ENCODE peak calls at places on chromosomes 5 and 9, in seven cellular contexts. One of them, this sample, is unnamed.

GRCh38 chr9:106583751-106584150 is 279.2 kb upstream of the ZNF462 start:
- DNase-seq in stimulated activated CD8-positive, alpha-beta memory T cell treated with anti-CD3 and anti-CD28 coated beads, Interleukin-2, amount 100 ng/mL, for 1 hour: no peak
- DNase-seq in KBM-7: no peak
- DNase-seq in T-cell: no peak
- DNase-seq in EH: no peak
- DNase-seq in GM12865: no peak
- DNase-seq in Panc1: no peak
- DNase-seq in this sample: no peak

GRCh38 chr9:78132688-78133033 is 101.0 kb upstream of the GNAQ start:
- DNase-seq in KBM-7: peak; percentile 35
- DNase-seq in GM12865: no peak
- DNase-seq in stimulated activated CD8-positive, alpha-beta memory T cell treated with anti-CD3 and anti-CD28 coated beads, Interleukin-2, amount 100 ng/mL, for 1 hour: no peak
- DNase-seq in T-cell: no peak
- DNase-seq in EH: no peak
- DNase-seq in Panc1: no peak
- DNase-seq in this sample: no peak

GRCh38 chr5:115419794-115420585 is 123.5 kb upstream of the CCDC112 start:
- DNase-seq in Panc1: no peak
- DNase-seq in T-cell: no peak
- DNase-seq in stimulated activated CD8-positive, alpha-beta memory T cell treated with anti-CD3 and anti-CD28 coated beads, Interleukin-2, amount 100 ng/mL, for 1 hour: no peak
- DNase-seq in EH: peak; percentile 96
- DNase-seq in GM12865: no peak
- DNase-seq in KBM-7: no peak
- DNase-seq in this sample: no peak

GRCh38 chr5:34490501-34491250 is 165.5 kb upstream of the RAI14 start:
- DNase-seq in EH: peak; percentile 46
- DNase-seq in T-cell: no peak
- DNase-seq in GM12865: no peak
- DNase-seq in Panc1: no peak
- DNase-seq in KBM-7: no peak
- DNase-seq in stimulated activated CD8-positive, alpha-beta memory T cell treated with anti-CD3 and anti-CD28 coated beads, Interleukin-2, amount 100 ng/mL, for 1 hour: no peak
- DNase-seq in this sample: no peak

GRCh38 chr5:33781286-33781685 is 110.5 kb downstream of the ADAMTS12 start:
- DNase-seq in Panc1: no peak
- DNase-seq in EH: peak; percentile 82
- DNase-seq in GM12865: peak; percentile 16
- DNase-seq in stimulated activated CD8-positive, alpha-beta memory T cell treated with anti-CD3 and anti-CD28 coated beads, Interleukin-2, amount 100 ng/mL, for 1 hour: no peak
- DNase-seq in T-cell: no peak
- DNase-seq in KBM-7: no peak
- DNase-seq in this sample: peak; percentile 3

GRCh38 chr9:26172301-26172700 is 494.1 kb upstream of the TUSC1 start:
- DNase-seq in Panc1: no peak
- DNase-seq in EH: no peak
- DNase-seq in T-cell: no peak
- DNase-seq in KBM-7: no peak
- DNase-seq in GM12865: no peak
- DNase-seq in stimulated activated CD8-positive, alpha-beta memory T cell treated with anti-CD3 and anti-CD28 coated beads, Interleukin-2, amount 100 ng/mL, for 1 hour: no peak
- DNase-seq in this sample: no peak

GRCh38 chr5:174317261-174317894 is 271.9 kb downstream of the NSG2 start:
- DNase-seq in T-cell: no peak
- DNase-seq in Panc1: peak; percentile 51
- DNase-seq in EH: peak; percentile 70
- DNase-seq in KBM-7: peak; percentile 30
- DNase-seq in stimulated activated CD8-positive, alpha-beta memory T cell treated with anti-CD3 and anti-CD28 coated beads, Interleukin-2, amount 100 ng/mL, for 1 hour: no peak
- DNase-seq in GM12865: peak; percentile 40
- DNase-seq in this sample: peak; percentile 66

GRCh38 chr5:164191240-164191639 is 685.8 kb downstream of the MAT2B start:
- DNase-seq in KBM-7: no peak
- DNase-seq in T-cell: no peak
- DNase-seq in Panc1: no peak
- DNase-seq in EH: no peak
- DNase-seq in GM12865: no peak
- DNase-seq in stimulated activated CD8-positive, alpha-beta memory T cell treated with anti-CD3 and anti-CD28 coated beads, Interleukin-2, amount 100 ng/mL, for 1 hour: no peak
- DNase-seq in this sample: peak; percentile 60

GRCh38 chr5:68834486-68834885 is 259.3 kb upstream of the SLC30A5 start:
- DNase-seq in Panc1: no peak
- DNase-seq in EH: peak; percentile 28
- DNase-seq in KBM-7: no peak
- DNase-seq in GM12865: no peak
- DNase-seq in T-cell: no peak
- DNase-seq in stimulated activated CD8-positive, alpha-beta memory T cell treated with anti-CD3 and anti-CD28 coated beads, Interleukin-2, amount 100 ng/mL, for 1 hour: no peak
- DNase-seq in this sample: no peak

GRCh38 chr5:139747583-139748504 is 47.8 kb upstream of the PSD2 start:
- DNase-seq in GM12865: peak; percentile 57
- DNase-seq in Panc1: no peak
- DNase-seq in EH: peak; percentile 47
- DNase-seq in stimulated activated CD8-positive, alpha-beta memory T cell treated with anti-CD3 and anti-CD28 coated beads, Interleukin-2, amount 100 ng/mL, for 1 hour: peak; percentile 20
- DNase-seq in T-cell: peak; percentile 29
- DNase-seq in KBM-7: no peak
- DNase-seq in this sample: peak; percentile 85

GRCh38 chr5:610744-611730 is 1.1 kb upstream of the CEP72 start:
- DNase-seq in T-cell: no peak
- DNase-seq in KBM-7: peak; percentile 26
- DNase-seq in Panc1: no peak
- DNase-seq in stimulated activated CD8-positive, alpha-beta memory T cell treated with anti-CD3 and anti-CD28 coated beads, Interleukin-2, amount 100 ng/mL, for 1 hour: no peak
- DNase-seq in GM12865: no peak
- DNase-seq in EH: no peak
- DNase-seq in this sample: no peak

GRCh38 chr9:121886759-121887485 is 206.2 kb downstream of the TTLL11 start:
- DNase-seq in Panc1: no peak
- DNase-seq in T-cell: no peak
- DNase-seq in stimulated activated CD8-positive, alpha-beta memory T cell treated with anti-CD3 and anti-CD28 coated beads, Interleukin-2, amount 100 ng/mL, for 1 hour: no peak
- DNase-seq in GM12865: no peak
- DNase-seq in EH: peak; percentile 6
- DNase-seq in KBM-7: no peak
- DNase-seq in this sample: no peak

GRCh38 chr9:131613346-131613745 is 68.0 kb downstream of the PRRT1B start:
- DNase-seq in KBM-7: no peak
- DNase-seq in Panc1: no peak
- DNase-seq in stimulated activated CD8-positive, alpha-beta memory T cell treated with anti-CD3 and anti-CD28 coated beads, Interleukin-2, amount 100 ng/mL, for 1 hour: no peak
- DNase-seq in GM12865: no peak
- DNase-seq in EH: no peak
- DNase-seq in T-cell: no peak
- DNase-seq in this sample: no peak

GRCh38 chr9:137488906-137489305 is 29.8 kb upstream of the NSMF start:
- DNase-seq in T-cell: no peak
- DNase-seq in Panc1: no peak
- DNase-seq in KBM-7: no peak
- DNase-seq in GM12865: no peak
- DNase-seq in EH: no peak
- DNase-seq in stimulated activated CD8-positive, alpha-beta memory T cell treated with anti-CD3 and anti-CD28 coated beads, Interleukin-2, amount 100 ng/mL, for 1 hour: no peak
- DNase-seq in this sample: no peak

GRCh38 chr9:82598254-82599039 is 464.5 kb downstream of the RASEF start:
- DNase-seq in stimulated activated CD8-positive, alpha-beta memory T cell treated with anti-CD3 and anti-CD28 coated beads, Interleukin-2, amount 100 ng/mL, for 1 hour: no peak
- DNase-seq in GM12865: no peak
- DNase-seq in KBM-7: no peak
- DNase-seq in EH: no peak
- DNase-seq in Panc1: no peak
- DNase-seq in T-cell: no peak
- DNase-seq in this sample: no peak

GRCh38 chr5:114018178-114018577 is 343.7 kb upstream of the KCNN2 start:
- DNase-seq in EH: peak; percentile 47
- DNase-seq in stimulated activated CD8-positive, alpha-beta memory T cell treated with anti-CD3 and anti-CD28 coated beads, Interleukin-2, amount 100 ng/mL, for 1 hour: no peak
- DNase-seq in T-cell: no peak
- DNase-seq in KBM-7: no peak
- DNase-seq in GM12865: no peak
- DNase-seq in Panc1: no peak
- DNase-seq in this sample: peak; percentile 21

GRCh38 chr9:124498040-124498439 is 9.2 kb downstream of the NR5A1 start:
- DNase-seq in stimulated activated CD8-positive, alpha-beta memory T cell treated with anti-CD3 and anti-CD28 coated beads, Interleukin-2, amount 100 ng/mL, for 1 hour: no peak
- DNase-seq in Panc1: no peak
- DNase-seq in EH: no peak
- DNase-seq in T-cell: no peak
- DNase-seq in GM12865: no peak
- DNase-seq in KBM-7: no peak
- DNase-seq in this sample: no peak

GRCh38 chr9:131312822-131313770 is 23.6 kb downstream of the PLPP7 start:
- DNase-seq in stimulated activated CD8-positive, alpha-beta memory T cell treated with anti-CD3 and anti-CD28 coated beads, Interleukin-2, amount 100 ng/mL, for 1 hour: no peak
- DNase-seq in T-cell: no peak
- DNase-seq in EH: no peak
- DNase-seq in GM12865: no peak
- DNase-seq in Panc1: no peak
- DNase-seq in KBM-7: no peak
- DNase-seq in this sample: peak; percentile 68

GRCh38 chr9:108396193-108396592 is 459.6 kb downstream of the ACTL7B start:
- DNase-seq in T-cell: no peak
- DNase-seq in Panc1: no peak
- DNase-seq in GM12865: no peak
- DNase-seq in EH: no peak
- DNase-seq in stimulated activated CD8-positive, alpha-beta memory T cell treated with anti-CD3 and anti-CD28 coated beads, Interleukin-2, amount 100 ng/mL, for 1 hour: no peak
- DNase-seq in KBM-7: no peak
- DNase-seq in this sample: no peak

GRCh38 chr5:178237431-178238312 is 5.1 kb upstream of the PHYKPL start:
- DNase-seq in EH: peak; percentile 66
- DNase-seq in GM12865: no peak
- DNase-seq in KBM-7: peak; percentile 76
- DNase-seq in T-cell: no peak
- DNase-seq in stimulated activated CD8-positive, alpha-beta memory T cell treated with anti-CD3 and anti-CD28 coated beads, Interleukin-2, amount 100 ng/mL, for 1 hour: no peak
- DNase-seq in Panc1: no peak
- DNase-seq in this sample: no peak

GRCh38 chr9:136268318-136268717 is 22.7 kb upstream of the QSOX2 start:
- DNase-seq in KBM-7: no peak
- DNase-seq in T-cell: no peak
- DNase-seq in stimulated activated CD8-positive, alpha-beta memory T cell treated with anti-CD3 and anti-CD28 coated beads, Interleukin-2, amount 100 ng/mL, for 1 hour: no peak
- DNase-seq in EH: peak; percentile 15
- DNase-seq in Panc1: no peak
- DNase-seq in GM12865: no peak
- DNase-seq in this sample: peak; percentile 31

GRCh38 chr5:115379622-115380344 is 83.3 kb upstream of the CCDC112 start:
- DNase-seq in KBM-7: no peak
- DNase-seq in T-cell: no peak
- DNase-seq in EH: no peak
- DNase-seq in GM12865: peak; percentile 62
- DNase-seq in stimulated activated CD8-positive, alpha-beta memory T cell treated with anti-CD3 and anti-CD28 coated beads, Interleukin-2, amount 100 ng/mL, for 1 hour: no peak
- DNase-seq in Panc1: no peak
- DNase-seq in this sample: peak; percentile 98

GRCh38 chr5:54944364-54944763 is 41.0 kb downstream of the ESM1 start:
- DNase-seq in T-cell: peak; percentile 6
- DNase-seq in stimulated activated CD8-positive, alpha-beta memory T cell treated with anti-CD3 and anti-CD28 coated beads, Interleukin-2, amount 100 ng/mL, for 1 hour: peak; percentile 2
- DNase-seq in Panc1: peak; percentile 15
- DNase-seq in EH: peak; percentile 62
- DNase-seq in KBM-7: peak; percentile 17
- DNase-seq in GM12865: peak; percentile 29
- DNase-seq in this sample: no peak

GRCh38 chr5:3613726-3614125 is 18.1 kb downstream of the IRX1 start:
- DNase-seq in stimulated activated CD8-positive, alpha-beta memory T cell treated with anti-CD3 and anti-CD28 coated beads, Interleukin-2, amount 100 ng/mL, for 1 hour: no peak
- DNase-seq in GM12865: no peak
- DNase-seq in Panc1: no peak
- DNase-seq in KBM-7: no peak
- DNase-seq in T-cell: no peak
- DNase-seq in EH: no peak
- DNase-seq in this sample: no peak

GRCh38 chr5:39411051-39411450 is 13.7 kb downstream of the DAB2 start:
- DNase-seq in EH: peak; percentile 80
- DNase-seq in KBM-7: no peak
- DNase-seq in Panc1: no peak
- DNase-seq in stimulated activated CD8-positive, alpha-beta memory T cell treated with anti-CD3 and anti-CD28 coated beads, Interleukin-2, amount 100 ng/mL, for 1 hour: no peak
- DNase-seq in GM12865: no peak
- DNase-seq in T-cell: no peak
- DNase-seq in this sample: no peak

GRCh38 chr5:139708434-139708849 is 60.3 kb downstream of the CXXC5 start:
- DNase-seq in T-cell: no peak
- DNase-seq in stimulated activated CD8-positive, alpha-beta memory T cell treated with anti-CD3 and anti-CD28 coated beads, Interleukin-2, amount 100 ng/mL, for 1 hour: no peak
- DNase-seq in EH: no peak
- DNase-seq in GM12865: no peak
- DNase-seq in KBM-7: no peak
- DNase-seq in Panc1: no peak
- DNase-seq in this sample: peak; percentile 30

GRCh38 chr9:121463026-121463827 is 36.4 kb downstream of the GGTA1 start:
- DNase-seq in KBM-7: peak; percentile 61
- DNase-seq in T-cell: no peak
- DNase-seq in EH: peak; percentile 16
- DNase-seq in GM12865: peak; percentile 15
- DNase-seq in Panc1: no peak
- DNase-seq in stimulated activated CD8-positive, alpha-beta memory T cell treated with anti-CD3 and anti-CD28 coated beads, Interleukin-2, amount 100 ng/mL, for 1 hour: no peak
- DNase-seq in this sample: no peak

This sample was measured in SW480.